ENCODE peak calls at places on chromosome 9, in seven cellular contexts. U, Y, Z, L, G, P and S are unnamed samples.

GRCh38 chr9:35871514-35871913 is 1.3 kb upstream of the OR13J1 start:
- DNase-seq in Z (no peak), G (no peak), L (no peak), Y (no peak), P (no peak), U (no peak), S (no peak)

GRCh38 chr9:26813247-26813646 is 79.4 kb downstream of the CAAP1 start:
- DNase-seq in G (no peak), U (no peak), L (no peak), Y (no peak), Z (no peak), P (no peak), S (no peak)

GRCh38 chr9:22005700-22006605 is 3.2 kb downstream of the CDKN2B start:
- DNase-seq in L (peak; percentile 82), Y (no peak), G (peak; percentile 19), U (no peak), Z (no peak), P (peak; percentile 72), S (no peak)

GRCh38 chr9:111961011-111961410 is 64.4 kb downstream of the UGCG start:
- DNase-seq in U (no peak), G (no peak), L (no peak), Z (no peak), P (no peak), Y (no peak), S (no peak)

GRCh38 chr9:89122944-89123343 is 55.7 kb downstream of the SHC3 start:
- DNase-seq in Z (no peak), Y (no peak), P (no peak), L (no peak), G (no peak), U (no peak), S (no peak)

GRCh38 chr9:22203371-22204138 is 194.4 kb upstream of the CDKN2B start:
- DNase-seq in P (no peak), G (no peak), Z (no peak), Y (no peak), L (no peak), U (no peak), S (no peak)

GRCh38 chr9:114805670-114806551 is at the start of gene TNFSF15:
- DNase-seq in Y (peak; percentile 15), U (peak; percentile 17), L (peak; percentile 68), Z (peak; percentile 40), G (no peak), P (peak; percentile 82), S (peak; percentile 43)

GRCh38 chr9:115513148-115513547 is 395.2 kb upstream of the TNC start:
- DNase-seq in Z (no peak), Y (no peak), U (no peak), G (no peak), L (no peak), P (no peak), S (no peak)

GRCh38 chr9:30972654-30973053 is 1411.8 kb upstream of the ACO1 start:
- DNase-seq in P (no peak), U (no peak), G (no peak), L (no peak), Y (no peak), Z (no peak), S (no peak)

GRCh38 chr9:94995294-94995693 is 268.8 kb downstream of the AOPEP start:
- DNase-seq in U (no peak), P (no peak), G (no peak), Z (no peak), L (no peak), Y (no peak), S (no peak)

GRCh38 chr9:124251188-124251587 is 6.6 kb upstream of the NEK6 start:
- DNase-seq in P (peak; percentile 45), G (no peak), U (no peak), Y (no peak), Z (no peak), L (no peak), S (no peak)

GRCh38 chr9:18274693-18275092 is 199.3 kb upstream of the ADAMTSL1 start:
- DNase-seq in L (no peak), U (no peak), Z (no peak), G (no peak), Y (no peak), P (no peak), S (no peak)

GRCh38 chr9:122347348-122348287 is 23.2 kb upstream of the PTGS1 start:
- DNase-seq in U (no peak), Y (no peak), P (peak; percentile 37), Z (peak; percentile 50), L (no peak), G (no peak), S (no peak)
- TF ChIP-seq CTCF in U (no peak), Y (no peak), P (no peak), Z (no peak), L (no peak), G (no peak), S (no peak)

GRCh38 chr9:10479172-10479571 is 133.6 kb downstream of the PTPRD start:
- DNase-seq in Z (peak; percentile 9), P (no peak), Y (no peak), G (no peak), U (no peak), L (no peak), S (no peak)
- TF ChIP-seq CTCF in Z (no peak), P (peak; percentile 83), Y (no peak), G (peak; percentile 87), U (no peak), L (no peak), S (peak; percentile 70)

GRCh38 chr9:87201316-87201715 is 254.0 kb upstream of the GAS1 start:
- DNase-seq in U (no peak), G (no peak), Y (no peak), P (no peak), L (no peak), Z (no peak), S (no peak)
- TF ChIP-seq CTCF in U (no peak), G (no peak), Y (no peak), P (no peak), L (no peak), Z (no peak), S (no peak)

GRCh38 chr9:133371261-133371711 is 4.6 kb downstream of the SURF4 start:
- DNase-seq in U (no peak), G (no peak), Y (no peak), P (no peak), L (no peak), Z (no peak), S (no peak)
- TF ChIP-seq CTCF in U (no peak), G (no peak), Y (no peak), P (peak; percentile 15), L (no peak), Z (no peak), S (no peak)

DNA sequence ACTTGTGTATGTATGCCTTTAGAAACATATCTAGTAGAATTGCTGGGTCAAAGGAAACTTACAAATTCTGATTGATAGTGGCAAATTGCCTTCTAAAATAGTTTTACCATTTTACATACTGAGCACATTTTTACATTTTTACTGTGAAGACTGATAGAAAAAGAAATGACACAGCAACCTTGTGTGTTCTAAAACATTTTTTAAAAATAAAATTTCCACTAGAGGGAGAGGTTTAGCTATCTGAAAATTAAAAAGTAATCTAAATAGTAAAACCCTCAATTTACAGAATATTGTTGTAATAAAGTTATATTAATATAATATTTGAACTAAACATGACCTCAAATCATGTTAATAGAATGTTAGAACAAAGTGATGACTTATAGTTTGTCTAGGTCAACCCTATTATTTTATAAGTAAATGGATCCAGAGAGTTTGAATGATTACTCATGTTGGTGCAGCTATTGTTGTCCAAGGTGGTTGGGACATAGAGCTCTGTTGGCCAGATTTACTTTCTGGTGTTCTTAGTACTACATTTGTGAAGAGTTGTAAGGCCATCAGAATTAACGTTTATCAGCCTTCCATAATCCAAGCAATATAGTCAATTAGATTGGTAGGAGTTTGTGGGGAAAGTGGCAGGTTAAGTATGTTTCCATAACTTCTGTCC is 17.2 kb downstream of the CENPP start:
- DNase-seq in Z (no peak), P (no peak), L (no peak), Y (no peak), U (no peak), G (no peak), S (no peak)
- TF ChIP-seq CTCF in Z (peak; percentile 27), P (no peak), L (no peak), Y (peak; percentile 49), U (no peak), G (no peak), S (peak; percentile 40)

DNA sequence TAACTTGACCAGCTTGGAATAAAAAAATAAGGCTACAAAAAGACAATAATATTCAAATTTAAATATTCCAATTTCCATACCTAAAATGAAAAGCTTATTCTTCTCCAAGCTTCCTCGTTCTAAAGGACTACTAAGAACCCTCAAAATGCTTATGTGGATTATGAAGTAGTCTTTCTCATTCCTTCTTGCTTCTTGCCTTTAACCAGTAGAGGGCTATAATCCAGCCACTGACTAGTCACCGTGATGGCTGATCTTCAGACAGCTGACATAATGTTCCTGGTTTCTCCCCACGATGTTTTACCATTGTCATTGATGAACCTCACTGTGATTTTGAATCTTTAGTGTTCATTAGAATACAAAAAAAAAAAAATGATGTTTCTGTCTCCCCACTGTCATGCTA is 515.3 kb downstream of the TLE1 start:
- DNase-seq in U (no peak), P (no peak), G (no peak), Z (no peak), Y (no peak), L (no peak), S (no peak)
- TF ChIP-seq CTCF in U (no peak), P (peak; percentile 68), G (no peak), Z (peak; percentile 16), Y (no peak), L (no peak), S (no peak)

DNA sequence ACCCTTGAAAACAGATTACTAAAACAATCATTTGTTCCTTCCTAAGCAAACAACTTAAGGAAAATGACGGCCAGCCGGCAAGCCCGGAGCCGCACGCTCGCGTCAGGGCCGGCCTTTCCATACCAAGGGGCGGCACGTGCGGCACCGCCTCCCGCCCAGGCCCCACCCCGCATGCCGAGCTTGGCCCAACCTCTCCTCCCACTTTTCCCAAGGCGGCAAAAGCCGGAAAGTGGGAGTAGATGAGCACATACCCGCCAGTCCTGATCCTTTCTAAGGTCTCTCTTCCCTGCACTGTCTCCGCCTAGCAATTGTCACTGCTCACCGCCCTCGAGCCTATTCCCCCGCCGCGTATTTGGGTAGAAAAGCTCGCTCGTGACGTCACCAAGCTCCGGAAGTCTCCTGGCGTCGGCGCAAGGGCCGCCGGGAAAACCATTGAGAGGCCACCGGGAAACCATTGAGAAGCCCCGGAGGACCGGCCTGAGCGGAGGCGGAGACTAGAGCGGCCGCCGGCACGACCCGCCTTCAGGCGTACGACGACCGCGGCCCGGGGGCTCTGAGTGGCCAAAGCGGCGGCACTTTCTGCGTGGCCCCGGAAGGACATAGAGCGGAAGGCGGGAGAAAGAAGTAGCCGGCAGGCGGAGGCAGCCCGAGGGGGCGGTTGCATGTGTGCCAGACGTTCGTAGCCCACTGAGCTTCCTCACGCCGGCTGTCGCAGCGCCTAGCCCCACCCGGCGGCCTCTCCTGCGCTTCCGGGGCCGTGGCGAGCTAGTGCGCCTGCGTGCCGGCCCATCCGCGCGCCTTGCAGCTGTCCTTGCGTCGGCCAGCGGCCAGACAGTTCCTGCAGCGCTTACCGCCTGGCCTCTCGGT is at the start of the genes NCBP1 and TSTD2:
- DNase-seq in L (peak; percentile 98), Y (peak; percentile 98), G (peak; percentile 90), Z (peak; percentile 98), P (peak; percentile 98), U (peak; percentile 95), S (peak; percentile 95)
- TF ChIP-seq CTCF in L (peak; percentile 32), Y (no peak), G (no peak), Z (no peak), P (peak; percentile 23), U (no peak), S (no peak)

GRCh38 chr9:83714316-83714715 is 6.6 kb upstream of the UBQLN1 start:
- DNase-seq in Y (no peak), P (no peak), Z (no peak), L (no peak), G (no peak), U (no peak), S (no peak)
- TF ChIP-seq CTCF in Y (peak; percentile 34), P (peak; percentile 35), Z (no peak), L (no peak), G (peak; percentile 47), U (peak; percentile 17), S (peak; percentile 49)